ENCODE peak calls at places on chromosomes 2 and 18, in eight cellular contexts. One of them, this sample, is unnamed.

GRCh38 chr2:219142329-219142728 is 18.3 kb downstream of the NHEJ1 start:
- DNase-seq in AG09319: peak
- DNase-seq in progenitor cell of endocrine pancreas: no peak
- DNase-seq in NCI-H345: no peak
- DNase-seq in HuH-7.5: no peak
- DNase-seq in body of pancreas: no peak
- DNase-seq in natural killer cell: no peak
- DNase-seq in hepatic stellate cell: peak
- DNase-seq in this sample: no peak

GRCh38 chr2:157838442-157839161 is 37.5 kb downstream of the ACVR1 start:
- DNase-seq in AG09319: no peak
- DNase-seq in progenitor cell of endocrine pancreas: peak
- DNase-seq in NCI-H345: peak
- DNase-seq in HuH-7.5: peak
- DNase-seq in body of pancreas: peak
- DNase-seq in natural killer cell: no peak
- DNase-seq in hepatic stellate cell: peak
- DNase-seq in this sample: peak

GRCh38 chr2:164141271-164141670 is 405.5 kb upstream of the FIGN start:
- DNase-seq in AG09319: no peak
- DNase-seq in progenitor cell of endocrine pancreas: no peak
- DNase-seq in NCI-H345: no peak
- DNase-seq in HuH-7.5: no peak
- DNase-seq in body of pancreas: no peak
- DNase-seq in natural killer cell: no peak
- DNase-seq in hepatic stellate cell: no peak
- DNase-seq in this sample: no peak

GRCh38 chr2:173354601-173355131 is at the start of gene CDCA7:
- DNase-seq in AG09319: no peak
- DNase-seq in progenitor cell of endocrine pancreas: peak
- DNase-seq in NCI-H345: peak
- DNase-seq in HuH-7.5: peak
- DNase-seq in body of pancreas: peak
- DNase-seq in natural killer cell: no peak
- DNase-seq in hepatic stellate cell: peak
- DNase-seq in this sample: peak

GRCh38 chr2:189763908-189764661 is 1.5 kb upstream of the OSGEPL1 start:
- DNase-seq in AG09319: no peak
- DNase-seq in progenitor cell of endocrine pancreas: no peak
- DNase-seq in NCI-H345: no peak
- DNase-seq in HuH-7.5: no peak
- DNase-seq in body of pancreas: no peak
- DNase-seq in natural killer cell: no peak
- DNase-seq in hepatic stellate cell: no peak
- DNase-seq in this sample: no peak

GRCh38 chr2:42568431-42569115 is at the start of gene MTA3:
- DNase-seq in AG09319: no peak
- DNase-seq in progenitor cell of endocrine pancreas: peak
- DNase-seq in NCI-H345: peak
- DNase-seq in HuH-7.5: peak
- DNase-seq in body of pancreas: peak
- DNase-seq in natural killer cell: peak
- DNase-seq in hepatic stellate cell: peak
- DNase-seq in this sample: peak

GRCh38 chr2:187233811-187234210 is 214.2 kb downstream of the CALCRL start:
- DNase-seq in AG09319: no peak
- DNase-seq in progenitor cell of endocrine pancreas: no peak
- DNase-seq in NCI-H345: no peak
- DNase-seq in HuH-7.5: no peak
- DNase-seq in body of pancreas: no peak
- DNase-seq in natural killer cell: no peak
- DNase-seq in hepatic stellate cell: no peak
- DNase-seq in this sample: no peak

GRCh38 chr18:36811955-36812354 is 16.8 kb downstream of the TPGS2 start:
- DNase-seq in AG09319: no peak
- DNase-seq in progenitor cell of endocrine pancreas: no peak
- DNase-seq in NCI-H345: no peak
- DNase-seq in HuH-7.5: no peak
- DNase-seq in body of pancreas: no peak
- DNase-seq in natural killer cell: no peak
- DNase-seq in hepatic stellate cell: no peak
- DNase-seq in this sample: no peak

GRCh38 chr2:1205853-1206252 is 207.4 kb upstream of the TPO start:
- DNase-seq in AG09319: no peak
- DNase-seq in progenitor cell of endocrine pancreas: no peak
- DNase-seq in NCI-H345: no peak
- DNase-seq in HuH-7.5: no peak
- DNase-seq in body of pancreas: no peak
- DNase-seq in natural killer cell: no peak
- DNase-seq in hepatic stellate cell: no peak
- DNase-seq in this sample: no peak

GRCh38 chr2:230957756-230958391 is 32.8 kb upstream of the GPR55 start:
- DNase-seq in AG09319: no peak
- DNase-seq in progenitor cell of endocrine pancreas: no peak
- DNase-seq in NCI-H345: no peak
- DNase-seq in HuH-7.5: no peak
- DNase-seq in body of pancreas: no peak
- DNase-seq in natural killer cell: no peak
- DNase-seq in hepatic stellate cell: no peak
- DNase-seq in this sample: no peak

GRCh38 chr2:100630473-100630977 is 67.7 kb downstream of the PDCL3 start:
- DNase-seq in AG09319: no peak
- DNase-seq in progenitor cell of endocrine pancreas: no peak
- DNase-seq in NCI-H345: no peak
- DNase-seq in HuH-7.5: no peak
- DNase-seq in body of pancreas: no peak
- DNase-seq in natural killer cell: no peak
- DNase-seq in hepatic stellate cell: no peak
- DNase-seq in this sample: no peak

GRCh38 chr2:20424300-20425290 is 22.3 kb upstream of the RHOB start:
- DNase-seq in AG09319: peak
- DNase-seq in progenitor cell of endocrine pancreas: no peak
- DNase-seq in NCI-H345: no peak
- DNase-seq in HuH-7.5: no peak
- DNase-seq in body of pancreas: no peak
- DNase-seq in natural killer cell: peak
- DNase-seq in hepatic stellate cell: peak
- DNase-seq in this sample: no peak

GRCh38 chr18:77068321-77068841 is 64.2 kb downstream of the MBP start:
- DNase-seq in AG09319: no peak
- DNase-seq in progenitor cell of endocrine pancreas: no peak
- DNase-seq in NCI-H345: no peak
- DNase-seq in HuH-7.5: no peak
- DNase-seq in body of pancreas: no peak
- DNase-seq in natural killer cell: no peak
- DNase-seq in hepatic stellate cell: no peak
- DNase-seq in this sample: no peak

GRCh38 chr18:10851824-10852225 is 297.5 kb downstream of the PIEZO2 start:
- DNase-seq in AG09319: peak
- DNase-seq in progenitor cell of endocrine pancreas: no peak
- DNase-seq in NCI-H345: peak
- DNase-seq in HuH-7.5: peak
- DNase-seq in body of pancreas: no peak
- DNase-seq in natural killer cell: no peak
- DNase-seq in hepatic stellate cell: peak
- DNase-seq in this sample: no peak

GRCh38 chr2:187138240-187138639 is 289.3 kb upstream of the ZSWIM2 start:
- DNase-seq in AG09319: no peak
- DNase-seq in progenitor cell of endocrine pancreas: no peak
- DNase-seq in NCI-H345: no peak
- DNase-seq in HuH-7.5: no peak
- DNase-seq in body of pancreas: no peak
- DNase-seq in natural killer cell: no peak
- DNase-seq in hepatic stellate cell: no peak
- DNase-seq in this sample: no peak

GRCh38 chr2:60468390-60469085 is 84.9 kb downstream of the BCL11A start:
- DNase-seq in AG09319: peak
- DNase-seq in progenitor cell of endocrine pancreas: no peak
- DNase-seq in NCI-H345: no peak
- DNase-seq in HuH-7.5: no peak
- DNase-seq in body of pancreas: no peak
- DNase-seq in natural killer cell: no peak
- DNase-seq in hepatic stellate cell: no peak
- DNase-seq in this sample: no peak

GRCh38 chr2:223692227-223692947 is 90.2 kb upstream of the SCG2 start:
- DNase-seq in AG09319: no peak
- DNase-seq in progenitor cell of endocrine pancreas: no peak
- DNase-seq in NCI-H345: peak
- DNase-seq in HuH-7.5: peak
- DNase-seq in body of pancreas: peak
- DNase-seq in natural killer cell: no peak
- DNase-seq in hepatic stellate cell: peak
- DNase-seq in this sample: peak

GRCh38 chr2:52659536-52659935 is 1108.1 kb upstream of the CHAC2 start:
- DNase-seq in AG09319: no peak
- DNase-seq in progenitor cell of endocrine pancreas: no peak
- DNase-seq in NCI-H345: no peak
- DNase-seq in HuH-7.5: no peak
- DNase-seq in body of pancreas: no peak
- DNase-seq in natural killer cell: no peak
- DNase-seq in hepatic stellate cell: no peak
- DNase-seq in this sample: no peak

GRCh38 chr2:120344991-120345975 is 653 bp upstream of the INHBB start:
- DNase-seq in AG09319: no peak
- DNase-seq in progenitor cell of endocrine pancreas: no peak
- DNase-seq in NCI-H345: peak
- DNase-seq in HuH-7.5: no peak
- DNase-seq in body of pancreas: no peak
- DNase-seq in natural killer cell: no peak
- DNase-seq in hepatic stellate cell: peak
- DNase-seq in this sample: peak

GRCh38 chr2:239566995-239567580 is 166.3 kb upstream of the HDAC4 start:
- DNase-seq in AG09319: no peak
- DNase-seq in progenitor cell of endocrine pancreas: no peak
- DNase-seq in NCI-H345: no peak
- DNase-seq in HuH-7.5: no peak
- DNase-seq in body of pancreas: no peak
- DNase-seq in natural killer cell: no peak
- DNase-seq in hepatic stellate cell: no peak
- DNase-seq in this sample: no peak

GRCh38 chr2:170525566-170525900 is 189.6 kb upstream of the SP5 start:
- DNase-seq in AG09319: peak
- DNase-seq in progenitor cell of endocrine pancreas: no peak
- DNase-seq in NCI-H345: no peak
- DNase-seq in HuH-7.5: no peak
- DNase-seq in body of pancreas: peak
- DNase-seq in natural killer cell: no peak
- DNase-seq in hepatic stellate cell: peak
- DNase-seq in this sample: peak

GRCh38 chr2:167988296-167988695 is 259.1 kb downstream of the STK39 start:
- DNase-seq in AG09319: no peak
- DNase-seq in progenitor cell of endocrine pancreas: no peak
- DNase-seq in NCI-H345: no peak
- DNase-seq in HuH-7.5: no peak
- DNase-seq in body of pancreas: no peak
- DNase-seq in natural killer cell: no peak
- DNase-seq in hepatic stellate cell: no peak
- DNase-seq in this sample: no peak

GRCh38 chr2:233349005-233349998 is 5.0 kb upstream of the DGKD start:
- DNase-seq in AG09319: no peak
- DNase-seq in progenitor cell of endocrine pancreas: no peak
- DNase-seq in NCI-H345: no peak
- DNase-seq in HuH-7.5: peak
- DNase-seq in body of pancreas: no peak
- DNase-seq in natural killer cell: no peak
- DNase-seq in hepatic stellate cell: no peak
- DNase-seq in this sample: no peak

GRCh38 chr18:11819938-11820337 is 31.3 kb upstream of the CHMP1B start:
- DNase-seq in AG09319: no peak
- DNase-seq in progenitor cell of endocrine pancreas: no peak
- DNase-seq in NCI-H345: no peak
- DNase-seq in HuH-7.5: no peak
- DNase-seq in body of pancreas: no peak
- DNase-seq in natural killer cell: no peak
- DNase-seq in hepatic stellate cell: no peak
- DNase-seq in this sample: no peak

GRCh38 chr18:37962316-37962966 is 396.8 kb upstream of the CELF4 start:
- DNase-seq in AG09319: no peak
- DNase-seq in progenitor cell of endocrine pancreas: no peak
- DNase-seq in NCI-H345: no peak
- DNase-seq in HuH-7.5: no peak
- DNase-seq in body of pancreas: no peak
- DNase-seq in natural killer cell: no peak
- DNase-seq in hepatic stellate cell: no peak
- DNase-seq in this sample: no peak

GRCh38 chr2:216163518-216163917 is 54.4 kb downstream of the XRCC5 start:
- DNase-seq in AG09319: no peak
- DNase-seq in progenitor cell of endocrine pancreas: no peak
- DNase-seq in NCI-H345: no peak
- DNase-seq in HuH-7.5: no peak
- DNase-seq in body of pancreas: no peak
- DNase-seq in natural killer cell: no peak
- DNase-seq in hepatic stellate cell: peak
- DNase-seq in this sample: no peak

GRCh38 chr2:31231571-31232287 is 2.2 kb upstream of the EHD3 start:
- DNase-seq in AG09319: no peak
- DNase-seq in progenitor cell of endocrine pancreas: no peak
- DNase-seq in NCI-H345: no peak
- DNase-seq in HuH-7.5: no peak
- DNase-seq in body of pancreas: no peak
- DNase-seq in natural killer cell: no peak
- DNase-seq in hepatic stellate cell: no peak
- DNase-seq in this sample: no peak

GRCh38 chr2:60441791-60442190 is 111.7 kb downstream of the BCL11A start:
- DNase-seq in AG09319: no peak
- DNase-seq in progenitor cell of endocrine pancreas: no peak
- DNase-seq in NCI-H345: no peak
- DNase-seq in HuH-7.5: no peak
- DNase-seq in body of pancreas: no peak
- DNase-seq in natural killer cell: no peak
- DNase-seq in hepatic stellate cell: no peak
- DNase-seq in this sample: no peak

GRCh38 chr2:98032086-98032485 is 36.3 kb upstream of the TMEM131 start:
- DNase-seq in AG09319: no peak
- DNase-seq in progenitor cell of endocrine pancreas: no peak
- DNase-seq in NCI-H345: no peak
- DNase-seq in HuH-7.5: no peak
- DNase-seq in body of pancreas: no peak
- DNase-seq in natural killer cell: no peak
- DNase-seq in hepatic stellate cell: no peak
- DNase-seq in this sample: no peak

GRCh38 chr2:237478969-237479368 is 8.1 kb upstream of the MLPH start:
- DNase-seq in AG09319: no peak
- DNase-seq in progenitor cell of endocrine pancreas: no peak
- DNase-seq in NCI-H345: no peak
- DNase-seq in HuH-7.5: no peak
- DNase-seq in body of pancreas: no peak
- DNase-seq in natural killer cell: no peak
- DNase-seq in hepatic stellate cell: no peak
- DNase-seq in this sample: no peak

GRCh38 chr2:165044505-165045303 is 89.4 kb upstream of the SLC38A11 start:
- DNase-seq in AG09319: no peak
- DNase-seq in progenitor cell of endocrine pancreas: no peak
- DNase-seq in NCI-H345: no peak
- DNase-seq in HuH-7.5: no peak
- DNase-seq in body of pancreas: no peak
- DNase-seq in natural killer cell: no peak
- DNase-seq in hepatic stellate cell: no peak
- DNase-seq in this sample: no peak

GRCh38 chr2:8515390-8515761 is 166.5 kb upstream of the ID2 start:
- DNase-seq in AG09319: no peak
- DNase-seq in progenitor cell of endocrine pancreas: no peak
- DNase-seq in NCI-H345: no peak
- DNase-seq in HuH-7.5: no peak
- DNase-seq in body of pancreas: no peak
- DNase-seq in natural killer cell: peak
- DNase-seq in hepatic stellate cell: no peak
- DNase-seq in this sample: no peak

GRCh38 chr2:217394510-217395351 is 534.9 kb upstream of the TNP1 start:
- DNase-seq in AG09319: no peak
- DNase-seq in progenitor cell of endocrine pancreas: no peak
- DNase-seq in NCI-H345: no peak
- DNase-seq in HuH-7.5: no peak
- DNase-seq in body of pancreas: no peak
- DNase-seq in natural killer cell: no peak
- DNase-seq in hepatic stellate cell: no peak
- DNase-seq in this sample: no peak

GRCh38 chr2:221443631-221444030 is 128.5 kb downstream of the EPHA4 start:
- DNase-seq in AG09319: peak
- DNase-seq in progenitor cell of endocrine pancreas: no peak
- DNase-seq in NCI-H345: no peak
- DNase-seq in HuH-7.5: no peak
- DNase-seq in body of pancreas: no peak
- DNase-seq in natural killer cell: no peak
- DNase-seq in hepatic stellate cell: no peak
- DNase-seq in this sample: no peak